ENCODE peak calls at places on chromosomes 7 and 10, in seven cellular contexts. A, I, V, K, G, M and Z are unnamed samples.

GRCh38 chr7:44914992-44915607 is 29.8 kb upstream of the PURB start:
- DNase-seq in A (no peak), I (peak), V (no peak), K (no peak), G (no peak), M (no peak), Z (no peak)

GRCh38 chr10:6074489-6075301 is 12.5 kb upstream of the IL2RA start:
- DNase-seq in A (no peak), I (no peak), V (no peak), K (peak), G (no peak), M (no peak), Z (peak)

GRCh38 chr10:74021248-74022055 is 23.5 kb downstream of the VCL start:
- DNase-seq in A (no peak), I (no peak), V (no peak), K (peak), G (no peak), M (no peak), Z (no peak)

GRCh38 chr7:6395898-6396582 is 51.7 kb downstream of the DAGLB start:
- DNase-seq in A (no peak), I (no peak), V (no peak), K (no peak), G (peak), M (no peak), Z (peak)

GRCh38 chr7:105141068-105141467 is 127.1 kb downstream of the KMT2E start:
- DNase-seq in A (peak), I (no peak), V (no peak), K (peak), G (no peak), M (no peak), Z (no peak)

GRCh38 chr7:26034386-26034785 is 117.6 kb upstream of the NFE2L3 start:
- DNase-seq in A (no peak), I (no peak), V (no peak), K (no peak), G (no peak), M (no peak), Z (no peak)

GRCh38 chr10:71138126-71138860 is 74.1 kb upstream of the UNC5B start:
- DNase-seq in A (no peak), I (no peak), V (no peak), K (no peak), G (peak), M (peak), Z (no peak)

GRCh38 chr10:21314234-21314633 is 211.2 kb downstream of the SKIDA1 start:
- DNase-seq in A (no peak), I (no peak), V (no peak), K (no peak), G (no peak), M (no peak), Z (no peak)

GRCh38 chr7:13016633-13017324 is 329.3 kb downstream of the ARL4A start:
- DNase-seq in A (peak), I (no peak), V (no peak), K (peak), G (no peak), M (no peak), Z (no peak)

GRCh38 chr10:121485443-121486139 is 112.7 kb downstream of the FGFR2 start:
- DNase-seq in A (no peak), I (no peak), V (no peak), K (no peak), G (no peak), M (no peak), Z (no peak)

GRCh38 chr7:40526951-40527350 is 392.1 kb downstream of the SUGCT start:
- DNase-seq in A (no peak), I (no peak), V (no peak), K (no peak), G (no peak), M (no peak), Z (no peak)
- H3K27ac ChIP-seq in A (no peak), I (no peak), V (no peak), K (no peak), G (no peak), M (no peak), Z (peak)

GRCh38 chr7:33089142-33089541 is 20.1 kb downstream of the RP9 start:
- DNase-seq in A (no peak), I (no peak), V (no peak), K (no peak), G (no peak), M (no peak), Z (no peak)
- TF ChIP-seq CTCF in A (no peak), I (no peak), V (no peak), K (no peak), G (no peak), M (no peak), Z (no peak)

GRCh38 chr7:55019691-55020480 is 1.1 kb downstream of the EGFR start:
- DNase-seq in A (no peak), I (no peak), V (peak), K (no peak), G (peak), M (peak), Z (peak)

GRCh38 chr7:55020481-55020871 is 1.7 kb downstream of the EGFR start:
- DNase-seq in A (no peak), I (no peak), V (peak), K (peak), G (peak), M (peak), Z (peak)

GRCh38 chr7:55017841-55018240 is 976 bp upstream of the EGFR start:
- DNase-seq in A (no peak), I (no peak), V (no peak), K (no peak), G (no peak), M (no peak), Z (no peak)

GRCh38 chr7:55018361-55019328 is at the start of gene EGFR:
- DNase-seq in A (peak), I (no peak), V (peak), K (peak), G (peak), M (peak), Z (peak)

DNA sequence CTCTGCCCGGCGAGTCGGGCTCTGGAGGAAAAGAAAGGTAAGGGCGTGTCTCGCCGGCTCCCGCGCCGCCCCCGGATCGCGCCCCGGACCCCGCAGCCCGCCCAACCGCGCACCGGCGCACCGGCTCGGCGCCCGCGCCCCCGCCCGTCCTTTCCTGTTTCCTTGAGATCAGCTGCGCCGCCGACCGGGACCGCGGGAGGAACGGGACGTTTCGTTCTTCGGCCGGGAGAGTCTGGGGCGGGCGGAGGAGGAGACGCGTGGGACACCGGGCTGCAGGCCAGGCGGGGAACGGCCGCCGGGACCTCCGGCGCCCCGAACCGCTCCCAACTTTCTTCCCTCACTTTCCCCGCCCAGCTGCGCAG is 493 bp downstream of the EGFR start:
- DNase-seq in A (no peak), I (no peak), V (peak), K (no peak), G (peak), M (peak), Z (peak)
- H3K27ac ChIP-seq in A (peak), I (no peak), V (peak), K (peak), G (peak), M (peak), Z (peak)

DNA sequence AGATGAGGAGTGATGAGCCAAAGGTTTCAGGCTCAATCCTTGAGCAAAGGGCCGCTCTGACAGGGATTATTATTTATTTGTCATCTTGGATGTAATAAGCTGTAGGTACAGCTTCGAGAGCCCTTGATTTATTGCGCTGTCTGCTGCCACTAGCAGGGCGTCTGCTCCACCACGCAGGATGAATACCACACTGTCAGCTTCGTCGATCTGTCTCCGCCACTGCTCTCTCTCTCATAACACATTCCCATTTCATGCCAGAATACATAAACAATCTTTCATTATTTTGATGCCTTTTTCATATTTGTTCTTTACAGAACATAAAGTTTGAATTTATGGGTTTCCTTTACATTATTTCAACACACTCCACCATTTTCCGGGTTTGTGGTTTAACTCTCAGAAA is 276.6 kb downstream of the LRMDA start:
- DNase-seq in A (no peak), I (no peak), V (no peak), K (no peak), G (no peak), M (no peak), Z (no peak)
- TF ChIP-seq CTCF in A (no peak), I (no peak), V (no peak), K (no peak), G (no peak), M (no peak), Z (no peak)

GRCh38 chr10:18437486-18437885 is 213.9 kb downstream of the NSUN6 start:
- DNase-seq in A (no peak), I (no peak), V (no peak), K (peak), G (no peak), M (no peak), Z (no peak)
- H3K27ac ChIP-seq in A (no peak), I (no peak), V (no peak), K (no peak), G (peak), M (no peak), Z (no peak)

GRCh38 chr7:137928626-137929025 is 73.3 kb downstream of the CREB3L2 start:
- DNase-seq in A (no peak), I (no peak), V (no peak), K (no peak), G (no peak), M (no peak), Z (no peak)
- TF ChIP-seq CTCF in A (no peak), I (no peak), V (no peak), K (no peak), G (no peak), M (no peak), Z (no peak)

GRCh38 chr7:151752816-151753600 is 123.9 kb downstream of the PRKAG2 start:
- DNase-seq in A (no peak), I (no peak), V (no peak), K (peak), G (no peak), M (no peak), Z (no peak)
- H3K27ac ChIP-seq in A (no peak), I (no peak), V (no peak), K (peak), G (peak), M (no peak), Z (no peak)